ENCODE peak calls at places on chromosomes 12 and 14, in eight cellular contexts. One of them, this sample, is unnamed.

GRCh38 chr12:79597910-79598309 is 92.9 kb downstream of the PAWR start:
- DNase-seq in activated T-helper 1 cell treated with Interleukin-2 at 50 U/mL for 16 hours: no peak
- DNase-seq in NCI-H510A treated with DMSO at 0.1 percent for 48 hours: no peak
- DNase-seq in stomach: no peak
- DNase-seq in CD8-positive, alpha-beta memory T cell: no peak
- DNase-seq in HT1080: no peak
- DNase-seq in WERI-Rb-1: peak; percentile 14
- DNase-seq in left ventricle myocardium superior: no peak
- DNase-seq in this sample: no peak

GRCh38 chr14:55052259-55052930 is 948 bp downstream of the MAPK1IP1L start:
- DNase-seq in activated T-helper 1 cell treated with Interleukin-2 at 50 U/mL for 16 hours: no peak
- DNase-seq in NCI-H510A treated with DMSO at 0.1 percent for 48 hours: no peak
- DNase-seq in stomach: no peak
- DNase-seq in CD8-positive, alpha-beta memory T cell: no peak
- DNase-seq in HT1080: no peak
- DNase-seq in WERI-Rb-1: no peak
- DNase-seq in left ventricle myocardium superior: no peak
- DNase-seq in this sample: no peak

GRCh38 chr14:91580886-91581615 is 70.9 kb upstream of the PPP4R3A start:
- DNase-seq in activated T-helper 1 cell treated with Interleukin-2 at 50 U/mL for 16 hours: no peak
- DNase-seq in NCI-H510A treated with DMSO at 0.1 percent for 48 hours: no peak
- DNase-seq in stomach: no peak
- DNase-seq in CD8-positive, alpha-beta memory T cell: no peak
- DNase-seq in HT1080: no peak
- DNase-seq in WERI-Rb-1: no peak
- DNase-seq in left ventricle myocardium superior: no peak
- DNase-seq in this sample: no peak

GRCh38 chr14:38297681-38298080 is 41.8 kb upstream of the CLEC14A start:
- DNase-seq in activated T-helper 1 cell treated with Interleukin-2 at 50 U/mL for 16 hours: no peak
- DNase-seq in NCI-H510A treated with DMSO at 0.1 percent for 48 hours: no peak
- DNase-seq in stomach: no peak
- DNase-seq in CD8-positive, alpha-beta memory T cell: no peak
- DNase-seq in HT1080: no peak
- DNase-seq in WERI-Rb-1: no peak
- DNase-seq in left ventricle myocardium superior: no peak
- DNase-seq in this sample: no peak

GRCh38 chr14:68476212-68476964 is 316.5 kb downstream of the ZFP36L1 start:
- DNase-seq in activated T-helper 1 cell treated with Interleukin-2 at 50 U/mL for 16 hours: no peak
- DNase-seq in NCI-H510A treated with DMSO at 0.1 percent for 48 hours: no peak
- DNase-seq in stomach: no peak
- DNase-seq in CD8-positive, alpha-beta memory T cell: no peak
- DNase-seq in HT1080: peak; percentile 52
- DNase-seq in WERI-Rb-1: no peak
- DNase-seq in left ventricle myocardium superior: peak; percentile 63
- DNase-seq in this sample: no peak

GRCh38 chr14:104292084-104292970 is 153.9 kb downstream of the KIF26A start:
- DNase-seq in activated T-helper 1 cell treated with Interleukin-2 at 50 U/mL for 16 hours: no peak
- DNase-seq in NCI-H510A treated with DMSO at 0.1 percent for 48 hours: no peak
- DNase-seq in stomach: no peak
- DNase-seq in CD8-positive, alpha-beta memory T cell: no peak
- DNase-seq in HT1080: no peak
- DNase-seq in WERI-Rb-1: peak; percentile 5
- DNase-seq in left ventricle myocardium superior: peak; percentile 9
- DNase-seq in this sample: no peak

GRCh38 chr14:39860837-39861236 is 428.6 kb upstream of the FBXO33 start:
- DNase-seq in activated T-helper 1 cell treated with Interleukin-2 at 50 U/mL for 16 hours: no peak
- DNase-seq in NCI-H510A treated with DMSO at 0.1 percent for 48 hours: no peak
- DNase-seq in stomach: no peak
- DNase-seq in CD8-positive, alpha-beta memory T cell: no peak
- DNase-seq in HT1080: no peak
- DNase-seq in WERI-Rb-1: no peak
- DNase-seq in left ventricle myocardium superior: no peak
- DNase-seq in this sample: no peak

GRCh38 chr12:68572650-68573049 is 38.0 kb upstream of the RAP1B start:
- DNase-seq in activated T-helper 1 cell treated with Interleukin-2 at 50 U/mL for 16 hours: no peak
- DNase-seq in NCI-H510A treated with DMSO at 0.1 percent for 48 hours: no peak
- DNase-seq in stomach: no peak
- DNase-seq in CD8-positive, alpha-beta memory T cell: no peak
- DNase-seq in HT1080: no peak
- DNase-seq in WERI-Rb-1: no peak
- DNase-seq in left ventricle myocardium superior: no peak
- DNase-seq in this sample: no peak

GRCh38 chr12:79063258-79063657 is 198.7 kb downstream of the SYT1 start:
- DNase-seq in activated T-helper 1 cell treated with Interleukin-2 at 50 U/mL for 16 hours: no peak
- DNase-seq in NCI-H510A treated with DMSO at 0.1 percent for 48 hours: no peak
- DNase-seq in stomach: no peak
- DNase-seq in CD8-positive, alpha-beta memory T cell: no peak
- DNase-seq in HT1080: no peak
- DNase-seq in WERI-Rb-1: no peak
- DNase-seq in left ventricle myocardium superior: no peak
- DNase-seq in this sample: no peak

GRCh38 chr12:85711735-85712390 is 124.3 kb downstream of the RASSF9 start:
- DNase-seq in activated T-helper 1 cell treated with Interleukin-2 at 50 U/mL for 16 hours: no peak
- DNase-seq in NCI-H510A treated with DMSO at 0.1 percent for 48 hours: no peak
- DNase-seq in stomach: no peak
- DNase-seq in CD8-positive, alpha-beta memory T cell: no peak
- DNase-seq in HT1080: no peak
- DNase-seq in WERI-Rb-1: no peak
- DNase-seq in left ventricle myocardium superior: peak; percentile 52
- DNase-seq in this sample: no peak

GRCh38 chr12:84661732-84662326 is 250.8 kb downstream of the SLC6A15 start:
- DNase-seq in activated T-helper 1 cell treated with Interleukin-2 at 50 U/mL for 16 hours: no peak
- DNase-seq in NCI-H510A treated with DMSO at 0.1 percent for 48 hours: no peak
- DNase-seq in stomach: no peak
- DNase-seq in CD8-positive, alpha-beta memory T cell: no peak
- DNase-seq in HT1080: peak; percentile 55
- DNase-seq in WERI-Rb-1: no peak
- DNase-seq in left ventricle myocardium superior: no peak
- DNase-seq in this sample: no peak

GRCh38 chr12:63867026-63867425 is 22.5 kb downstream of the SRGAP1 start:
- DNase-seq in activated T-helper 1 cell treated with Interleukin-2 at 50 U/mL for 16 hours: no peak
- DNase-seq in NCI-H510A treated with DMSO at 0.1 percent for 48 hours: no peak
- DNase-seq in stomach: no peak
- DNase-seq in CD8-positive, alpha-beta memory T cell: no peak
- DNase-seq in HT1080: no peak
- DNase-seq in WERI-Rb-1: no peak
- DNase-seq in left ventricle myocardium superior: no peak
- DNase-seq in this sample: no peak

GRCh38 chr12:4763549-4763948 is 43.3 kb downstream of the GALNT8 start:
- DNase-seq in activated T-helper 1 cell treated with Interleukin-2 at 50 U/mL for 16 hours: no peak
- DNase-seq in NCI-H510A treated with DMSO at 0.1 percent for 48 hours: no peak
- DNase-seq in stomach: no peak
- DNase-seq in CD8-positive, alpha-beta memory T cell: no peak
- DNase-seq in HT1080: peak; percentile 68
- DNase-seq in WERI-Rb-1: peak; percentile 61
- DNase-seq in left ventricle myocardium superior: no peak
- DNase-seq in this sample: no peak

This sample was measured in anterior cingulate cortex.